ENCODE peak calls at places on chromosomes 1 and 21, in nine cellular contexts. V, Z, W, G, D, J, T, C and M are unnamed samples.

GRCh38 chr1:109783436-109783835 is 19.7 kb upstream of the EPS8L3 start:
- DNase-seq in V (no peak), Z (peak), W (no peak), G (no peak), D (no peak), J (no peak), T (no peak), C (no peak), M (no peak)

GRCh38 chr1:72281637-72282270 is 585 bp downstream of the NEGR1 start:
- DNase-seq in V (no peak), Z (peak), W (no peak), G (no peak), D (no peak), J (no peak), T (peak), C (no peak), M (no peak)

GRCh38 chr1:100861379-100861778 is 33.3 kb downstream of the EXTL2 start:
- DNase-seq in V (no peak), Z (no peak), W (no peak), G (no peak), D (no peak), J (no peak), T (no peak), C (no peak), M (no peak)

GRCh38 chr21:46092026-46092764 is 5.7 kb upstream of the COL6A2 start:
- DNase-seq in V (peak), Z (peak), W (peak), G (no peak), D (no peak), J (no peak), T (no peak), C (no peak), M (no peak)

GRCh38 chr1:160664573-160665051 is 17.8 kb upstream of the SLAMF1 start:
- DNase-seq in V (no peak), Z (no peak), W (no peak), G (peak), D (no peak), J (no peak), T (no peak), C (peak), M (no peak)

GRCh38 chr1:235207202-235207565 is 46.1 kb upstream of the RBM34 start:
- DNase-seq in V (peak), Z (no peak), W (no peak), G (peak), D (peak), J (no peak), T (no peak), C (no peak), M (no peak)

GRCh38 chr1:42117214-42117613 is 36.0 kb upstream of the GUCA2B start:
- DNase-seq in V (no peak), Z (no peak), W (no peak), G (no peak), D (no peak), J (no peak), T (no peak), C (no peak), M (no peak)

GRCh38 chr1:226912587-226913176 is 27.4 kb upstream of the COQ8A start:
- DNase-seq in V (peak), Z (peak), W (no peak), G (peak), D (peak), J (peak), T (peak), C (peak), M (no peak)

GRCh38 chr1:30868833-30869435 is 39.6 kb downstream of the SDC3 start:
- DNase-seq in V (no peak), Z (no peak), W (no peak), G (no peak), D (no peak), J (no peak), T (no peak), C (no peak), M (peak)

GRCh38 chr1:231094421-231094820 is 54.4 kb upstream of the FAM89A start:
- DNase-seq in V (no peak), Z (no peak), W (no peak), G (no peak), D (no peak), J (no peak), T (no peak), C (no peak), M (no peak)

GRCh38 chr1:231092380-231092779 is 52.3 kb upstream of the FAM89A start:
- DNase-seq in V (no peak), Z (no peak), W (no peak), G (no peak), D (no peak), J (no peak), T (no peak), C (no peak), M (no peak)

GRCh38 chr1:231091415-231091814 is 51.4 kb upstream of the FAM89A start:
- DNase-seq in V (no peak), Z (no peak), W (no peak), G (no peak), D (no peak), J (no peak), T (no peak), C (no peak), M (no peak)

GRCh38 chr1:231091853-231092301 is 51.8 kb upstream of the FAM89A start:
- DNase-seq in V (no peak), Z (no peak), W (peak), G (peak), D (peak), J (peak), T (peak), C (peak), M (no peak)

GRCh38 chr1:231093158-231093922 is 53.3 kb upstream of the FAM89A start:
- DNase-seq in V (peak), Z (no peak), W (no peak), G (no peak), D (no peak), J (no peak), T (peak), C (no peak), M (no peak)
- TF ChIP-seq CTCF in V (peak), Z (no peak), W (no peak), G (no peak), D (no peak), J (no peak), T (peak), C (no peak), M (no peak)

GRCh38 chr1:44024031-44024902 is 7.0 kb downstream of the SLC6A9 start:
- DNase-seq in V (no peak), Z (peak), W (no peak), G (no peak), D (no peak), J (no peak), T (no peak), C (no peak), M (no peak)
- TF ChIP-seq CTCF in V (no peak), Z (no peak), W (no peak), G (no peak), D (no peak), J (no peak), T (no peak), C (no peak), M (no peak)

GRCh38 chr1:5769760-5770159 is 222.5 kb downstream of the NPHP4 start:
- DNase-seq in V (no peak), Z (no peak), W (no peak), G (no peak), D (no peak), J (no peak), T (no peak), C (no peak), M (no peak)

GRCh38 chr1:5769146-5769545 is 223.1 kb downstream of the NPHP4 start:
- DNase-seq in V (no peak), Z (peak), W (no peak), G (no peak), D (no peak), J (no peak), T (no peak), C (no peak), M (no peak)

GRCh38 chr1:5765997-5766913 is 226.0 kb downstream of the NPHP4 start:
- DNase-seq in V (no peak), Z (peak), W (no peak), G (no peak), D (no peak), J (no peak), T (no peak), C (no peak), M (no peak)

GRCh38 chr1:5765465-5765864 is 226.8 kb downstream of the NPHP4 start:
- DNase-seq in V (no peak), Z (peak), W (no peak), G (no peak), D (no peak), J (no peak), T (no peak), C (no peak), M (no peak)

GRCh38 chr1:5768014-5768413 is 224.2 kb downstream of the NPHP4 start:
- DNase-seq in V (no peak), Z (no peak), W (no peak), G (no peak), D (no peak), J (no peak), T (no peak), C (no peak), M (no peak)
- TF ChIP-seq CTCF in V (no peak), Z (no peak), W (no peak), G (no peak), D (no peak), J (peak), T (no peak), C (no peak), M (no peak)

DNA sequence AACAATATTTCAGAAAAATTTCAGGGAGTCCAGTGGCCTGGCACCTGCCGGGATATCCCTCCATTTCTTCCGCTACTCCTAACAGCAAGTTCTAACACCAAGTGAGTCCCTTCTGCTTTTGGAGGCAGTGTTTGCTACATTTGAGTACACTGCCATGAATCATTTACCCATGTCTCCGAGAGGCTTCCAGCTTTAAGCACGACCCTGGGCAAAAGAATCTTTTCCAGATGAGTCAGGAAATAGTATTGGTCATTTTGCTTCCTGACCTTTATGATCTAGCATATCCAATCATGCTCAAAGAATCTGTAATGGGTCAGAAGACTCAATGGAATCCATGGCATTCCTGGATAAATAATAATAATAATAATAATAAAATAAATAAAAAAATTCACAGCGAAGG is 60.7 kb upstream of the FMN2 start:
- DNase-seq in V (peak), Z (no peak), W (peak), G (no peak), D (no peak), J (no peak), T (no peak), C (no peak), M (no peak)
- TF ChIP-seq CTCF in V (no peak), Z (no peak), W (no peak), G (no peak), D (no peak), J (no peak), T (no peak), C (no peak), M (no peak)

GRCh38 chr1:244314921-244315544 is 136.7 kb downstream of the ADSS2 start:
- DNase-seq in V (no peak), Z (no peak), W (no peak), G (no peak), D (no peak), J (no peak), T (no peak), C (no peak), M (no peak)

GRCh38 chr1:244316986-244317655 is 134.6 kb downstream of the ADSS2 start:
- DNase-seq in V (no peak), Z (no peak), W (no peak), G (no peak), D (no peak), J (no peak), T (peak), C (no peak), M (no peak)

GRCh38 chr1:244315996-244316395 is 135.7 kb downstream of the ADSS2 start:
- DNase-seq in V (no peak), Z (no peak), W (no peak), G (no peak), D (no peak), J (no peak), T (no peak), C (no peak), M (no peak)

GRCh38 chr1:244318078-244318477 is 133.6 kb downstream of the ADSS2 start:
- DNase-seq in V (no peak), Z (no peak), W (no peak), G (no peak), D (no peak), J (no peak), T (no peak), C (no peak), M (no peak)

DNA sequence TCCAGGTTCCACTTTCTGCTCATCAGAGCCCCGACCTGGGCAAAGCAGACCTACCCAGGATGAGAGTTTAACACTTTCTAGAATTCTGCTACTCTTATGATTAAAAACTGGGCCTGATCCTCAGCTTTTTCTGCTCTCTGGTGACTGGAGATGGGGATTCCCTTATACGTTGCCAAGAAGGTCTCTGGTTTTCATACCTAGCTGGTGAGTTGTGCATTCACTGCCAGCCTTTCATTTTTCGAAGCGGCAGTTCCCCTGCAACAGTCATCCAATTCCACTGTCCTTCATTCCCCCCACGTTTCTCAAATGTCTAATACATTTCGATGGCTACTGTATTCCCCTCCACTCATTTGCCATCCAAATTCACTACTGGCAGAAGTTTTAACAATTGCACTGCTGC is 135.3 kb downstream of the ADSS2 start:
- DNase-seq in V (peak), Z (no peak), W (no peak), G (no peak), D (no peak), J (no peak), T (no peak), C (no peak), M (no peak)
- TF ChIP-seq CTCF in V (no peak), Z (no peak), W (no peak), G (no peak), D (no peak), J (no peak), T (no peak), C (no peak), M (no peak)

GRCh38 chr1:44537538-44537937 is 132.5 kb downstream of the RNF220 start:
- DNase-seq in V (no peak), Z (no peak), W (no peak), G (no peak), D (no peak), J (no peak), T (no peak), C (no peak), M (no peak)

GRCh38 chr1:44536357-44536756 is 131.3 kb downstream of the RNF220 start:
- DNase-seq in V (no peak), Z (no peak), W (no peak), G (no peak), D (no peak), J (no peak), T (no peak), C (no peak), M (no peak)

GRCh38 chr1:44532567-44532944 is 127.5 kb downstream of the RNF220 start:
- DNase-seq in V (peak), Z (no peak), W (no peak), G (no peak), D (no peak), J (no peak), T (no peak), C (no peak), M (no peak)

GRCh38 chr1:44531785-44532566 is 126.9 kb downstream of the RNF220 start:
- DNase-seq in V (peak), Z (no peak), W (peak), G (no peak), D (no peak), J (no peak), T (no peak), C (no peak), M (no peak)

GRCh38 chr1:44534771-44535170 is 129.7 kb downstream of the RNF220 start:
- DNase-seq in V (no peak), Z (no peak), W (no peak), G (no peak), D (no peak), J (no peak), T (no peak), C (no peak), M (no peak)
- TF ChIP-seq CTCF in V (no peak), Z (no peak), W (no peak), G (no peak), D (no peak), J (no peak), T (no peak), C (no peak), M (no peak)

DNA sequence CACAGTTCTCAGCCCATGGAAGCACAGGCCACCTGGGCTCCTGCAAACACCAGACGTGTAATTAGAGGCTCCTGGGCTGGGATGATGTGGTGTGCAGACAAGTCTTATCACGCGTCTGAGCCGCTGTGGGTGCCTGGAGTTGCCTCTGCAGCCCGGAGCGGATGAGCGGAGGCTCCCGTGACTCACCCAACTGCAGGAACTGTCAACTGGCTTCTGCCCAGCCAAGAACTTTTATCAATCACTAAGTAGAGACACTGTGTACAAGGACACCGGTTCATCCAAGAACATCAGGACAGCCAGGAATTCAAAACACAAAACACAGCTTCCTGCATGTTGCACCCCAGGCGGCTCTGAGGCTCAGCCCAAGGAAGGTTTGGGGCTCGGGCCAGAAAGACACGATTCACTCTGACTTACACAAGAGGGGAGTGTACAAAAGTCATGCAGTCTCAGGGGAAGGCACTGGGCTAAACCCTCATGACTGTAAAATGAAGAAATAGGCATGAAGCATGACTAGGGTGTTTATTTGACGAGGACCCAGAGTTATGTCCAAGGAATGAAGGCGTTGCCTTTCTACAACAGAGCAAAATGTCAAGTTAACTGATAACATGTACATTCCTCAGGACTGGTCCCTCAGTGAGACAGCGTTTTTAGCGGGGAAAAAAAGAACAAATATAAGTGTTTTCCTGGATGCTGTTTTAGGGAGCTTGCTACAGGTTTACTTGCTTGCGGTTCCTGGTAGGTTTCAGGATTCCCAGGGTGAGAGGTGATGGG is 21.1 kb downstream of the ERRFI1 start:
- DNase-seq in V (peak), Z (peak), W (peak), G (no peak), D (no peak), J (no peak), T (peak), C (no peak), M (no peak)
- TF ChIP-seq CTCF in V (no peak), Z (no peak), W (no peak), G (no peak), D (no peak), J (no peak), T (no peak), C (no peak), M (no peak)

GRCh38 chr1:185695299-185695698 is 38.9 kb upstream of the HMCN1 start:
- DNase-seq in V (no peak), Z (no peak), W (no peak), G (peak), D (no peak), J (no peak), T (no peak), C (peak), M (no peak)
- TF ChIP-seq CTCF in V (peak), Z (peak), W (no peak), G (peak), D (peak), J (no peak), T (no peak), C (peak), M (no peak)